ENCODE peak calls at places on chromosomes 12 and 14, in nine cellular contexts. A is fibroblast of villous mesenchyme; Z is Panc1; F is stimulated activated CD4-positive, alpha-beta T cell treated with anti-CD3 and anti-CD28 coated beads, Interleukin-12 subunit alpha, Interleukin-12 subunit beta, amount 100 ng/mL, for 4 hours; Q is H54; J is mammary epithelial cell; R is D341Med; L is GM03348; S is NCI-H345. X is an unnamed sample.

GRCh38 chr12:89179983-89180382 is 172.3 kb downstream of the DUSP6 start:
- DNase-seq in A (peak; percentile 98), Z (no peak), F (no peak), Q (no peak), J (peak; percentile 97), R (no peak), L (peak; percentile 48), S (peak; percentile 75), X (peak; percentile 97)

GRCh38 chr14:25231006-25231405 is 181.1 kb upstream of the STXBP6 start:
- DNase-seq in A (no peak), Z (no peak), F (no peak), Q (no peak), J (no peak), R (no peak), L (no peak), S (peak; percentile 19), X (peak; percentile 8)

GRCh38 chr14:55434805-55435174 is 5.6 kb downstream of the TBPL2 start:
- DNase-seq in A (no peak), Z (no peak), F (no peak), Q (no peak), J (no peak), R (no peak), L (no peak), S (no peak), X (no peak)

GRCh38 chr14:39946796-39947195 is 514.6 kb upstream of the FBXO33 start:
- DNase-seq in A (no peak), Z (no peak), F (no peak), Q (no peak), J (no peak), R (no peak), L (no peak), S (no peak), X (no peak)

GRCh38 chr12:91414147-91414546 is 231.5 kb upstream of the DCN start:
- DNase-seq in A (peak; percentile 69), Z (no peak), F (no peak), Q (no peak), J (no peak), R (no peak), L (no peak), S (no peak), X (no peak)

GRCh38 chr12:103627189-103627855 is 40.2 kb downstream of the STAB2 start:
- DNase-seq in A (no peak), Z (no peak), F (no peak), Q (no peak), J (no peak), R (no peak), L (no peak), S (no peak), X (no peak)

GRCh38 chr12:84874125-84874824 is 38.3 kb downstream of the SLC6A15 start:
- DNase-seq in A (peak; percentile 67), Z (peak; percentile 10), F (no peak), Q (no peak), J (peak; percentile 42), R (peak; percentile 41), L (peak; percentile 54), S (peak; percentile 67), X (peak; percentile 83)

GRCh38 chr12:98399532-98399931 is 115.9 kb upstream of the TMPO start:
- DNase-seq in A (peak; percentile 78), Z (no peak), F (peak; percentile 53), Q (peak; percentile 44), J (peak; percentile 32), R (no peak), L (peak; percentile 74), S (peak; percentile 72), X (peak; percentile 86)

GRCh38 chr12:112473056-112473455 is 54.3 kb downstream of the PTPN11 start:
- DNase-seq in A (peak; percentile 5), Z (no peak), F (no peak), Q (no peak), J (no peak), R (peak; percentile 51), L (no peak), S (no peak), X (no peak)

GRCh38 chr12:82694276-82694675 is 7.6 kb downstream of the TMTC2 start:
- DNase-seq in A (no peak), Z (no peak), F (no peak), Q (no peak), J (no peak), R (no peak), L (no peak), S (no peak), X (no peak)

GRCh38 chr14:89004195-89004594 is 179.7 kb downstream of the TTC8 start:
- DNase-seq in A (peak; percentile 89), Z (no peak), F (no peak), Q (no peak), J (no peak), R (no peak), L (peak; percentile 24), S (no peak), X (peak; percentile 45)

GRCh38 chr14:83419420-83419819 is 1885.8 kb upstream of the SEL1L start:
- DNase-seq in A (no peak), Z (no peak), F (no peak), Q (no peak), J (no peak), R (no peak), L (no peak), S (peak; percentile 89), X (no peak)

GRCh38 chr12:114400395-114400794 is 5.5 kb downstream of the TBX5 start:
- DNase-seq in A (peak; percentile 53), Z (no peak), F (no peak), Q (no peak), J (no peak), R (no peak), L (no peak), S (no peak), X (no peak)

GRCh38 chr14:88746042-88746441 is 46.7 kb downstream of the EML5 start:
- DNase-seq in A (peak; percentile 8), Z (no peak), F (no peak), Q (no peak), J (no peak), R (no peak), L (no peak), S (no peak), X (no peak)

GRCh38 chr14:94767321-94767878 is 2.5 kb downstream of the GSC start:
- DNase-seq in A (no peak), Z (no peak), F (no peak), Q (no peak), J (no peak), R (no peak), L (no peak), S (no peak), X (no peak)

GRCh38 chr12:80189241-80189640 is 89.9 kb downstream of the OTOGL start:
- DNase-seq in A (peak; percentile 63), Z (no peak), F (no peak), Q (no peak), J (no peak), R (no peak), L (peak; percentile 53), S (no peak), X (peak; percentile 54)

GRCh38 chr14:43540948-43541347 is 966.1 kb downstream of the FSCB start:
- DNase-seq in A (no peak), Z (no peak), F (no peak), Q (no peak), J (no peak), R (no peak), L (no peak), S (no peak), X (no peak)

GRCh38 chr14:24195186-24196070 is at the start of gene TM9SF1:
- DNase-seq in A (peak; percentile 91), Z (no peak), F (peak; percentile 82), Q (peak; percentile 73), J (peak; percentile 81), R (peak; percentile 95), L (peak; percentile 94), S (peak; percentile 81), X (peak; percentile 87)

GRCh38 chr14:75558440-75558839 is 20.0 kb upstream of the FLVCR2 start:
- DNase-seq in A (no peak), Z (no peak), F (no peak), Q (no peak), J (no peak), R (no peak), L (no peak), S (no peak), X (no peak)

GRCh38 chr14:54314365-54315134 is 82.3 kb upstream of the CDKN3 start:
- DNase-seq in A (no peak), Z (no peak), F (no peak), Q (no peak), J (no peak), R (no peak), L (no peak), S (no peak), X (no peak)

GRCh38 chr14:106228541-106229158 is 702.3 kb downstream of the TMEM121 start:
- DNase-seq in A (no peak), Z (no peak), F (no peak), Q (no peak), J (no peak), R (no peak), L (no peak), S (no peak), X (no peak)

GRCh38 chr14:42013560-42013959 is 406.9 kb downstream of the LRFN5 start:
- DNase-seq in A (no peak), Z (no peak), F (no peak), Q (no peak), J (no peak), R (no peak), L (no peak), S (no peak), X (peak; percentile 16)

GRCh38 chr12:50641566-50641965 is 122.3 kb upstream of the ATF1 start:
- DNase-seq in A (no peak), Z (no peak), F (no peak), Q (no peak), J (no peak), R (no peak), L (no peak), S (no peak), X (no peak)

GRCh38 chr14:85934886-85935254 is 404.9 kb downstream of the FLRT2 start:
- DNase-seq in A (peak; percentile 3), Z (no peak), F (no peak), Q (no peak), J (peak; percentile 25), R (no peak), L (no peak), S (peak; percentile 25), X (no peak)